ENCODE peak calls at places on chromosomes 2 and 18, in seven cellular contexts. One of them, this sample, is unnamed.
A peak's percentile ranks its signal among the peaks of the same experiment; 100 is the strongest.

GRCh38 chr2:149613712-149614111 is 26.1 kb upstream of the MMADHC start:
- DNase-seq in IMR-90: peak; percentile 88
- DNase-seq in lower leg skin: no peak
- DNase-seq in right lobe of liver: no peak
- DNase-seq in K562: no peak
- DNase-seq in H54: no peak
- DNase-seq in breast epithelium: no peak
- DNase-seq in this sample: no peak

GRCh38 chr2:228115-228514 is 35.7 kb downstream of the SH3YL1 start:
- DNase-seq in IMR-90: no peak
- DNase-seq in lower leg skin: no peak
- DNase-seq in right lobe of liver: no peak
- DNase-seq in K562: no peak
- DNase-seq in H54: no peak
- DNase-seq in breast epithelium: no peak
- DNase-seq in this sample: no peak

GRCh38 chr18:72965616-72966015 is 97.8 kb upstream of the NETO1 start:
- DNase-seq in IMR-90: no peak
- DNase-seq in lower leg skin: no peak
- DNase-seq in right lobe of liver: no peak
- DNase-seq in K562: no peak
- DNase-seq in H54: no peak
- DNase-seq in breast epithelium: no peak
- DNase-seq in this sample: no peak

GRCh38 chr2:173607601-173608311 is 253.1 kb downstream of the CDCA7 start:
- DNase-seq in IMR-90: no peak
- DNase-seq in lower leg skin: no peak
- DNase-seq in right lobe of liver: no peak
- DNase-seq in K562: no peak
- DNase-seq in H54: no peak
- DNase-seq in breast epithelium: no peak
- DNase-seq in this sample: no peak

GRCh38 chr18:76209597-76209996 is 285.4 kb downstream of the ZNF516 start:
- DNase-seq in IMR-90: peak; percentile 67
- DNase-seq in lower leg skin: no peak
- DNase-seq in right lobe of liver: no peak
- DNase-seq in K562: no peak
- DNase-seq in H54: no peak
- DNase-seq in breast epithelium: no peak
- DNase-seq in this sample: no peak

GRCh38 chr2:151826737-151827157 is 1.5 kb downstream of the ARL5A start:
- DNase-seq in IMR-90: peak; percentile 29
- DNase-seq in lower leg skin: no peak
- DNase-seq in right lobe of liver: no peak
- DNase-seq in K562: peak; percentile 24
- DNase-seq in H54: no peak
- DNase-seq in breast epithelium: no peak
- DNase-seq in this sample: no peak

GRCh38 chr2:24917086-24917485 is 3.0 kb downstream of the ADCY3 start:
- DNase-seq in IMR-90: no peak
- DNase-seq in lower leg skin: no peak
- DNase-seq in right lobe of liver: no peak
- DNase-seq in K562: no peak
- DNase-seq in H54: no peak
- DNase-seq in breast epithelium: peak; percentile 31
- DNase-seq in this sample: peak; percentile 44

GRCh38 chr2:227653419-227653818 is 13.2 kb upstream of the SCYGR5 start:
- DNase-seq in IMR-90: peak; percentile 27
- DNase-seq in lower leg skin: no peak
- DNase-seq in right lobe of liver: peak; percentile 59
- DNase-seq in K562: no peak
- DNase-seq in H54: no peak
- DNase-seq in breast epithelium: no peak
- DNase-seq in this sample: no peak

GRCh38 chr2:110997646-110998045 is 123.1 kb upstream of the BCL2L11 start:
- DNase-seq in IMR-90: no peak
- DNase-seq in lower leg skin: no peak
- DNase-seq in right lobe of liver: no peak
- DNase-seq in K562: no peak
- DNase-seq in H54: no peak
- DNase-seq in breast epithelium: no peak
- DNase-seq in this sample: no peak

GRCh38 chr2:172253190-172254052 is 150.7 kb upstream of the DLX2 start:
- DNase-seq in IMR-90: peak; percentile 100
- DNase-seq in lower leg skin: peak; percentile 85
- DNase-seq in right lobe of liver: no peak
- DNase-seq in K562: peak; percentile 32
- DNase-seq in H54: peak; percentile 67
- DNase-seq in breast epithelium: no peak
- DNase-seq in this sample: no peak

GRCh38 chr2:111095426-111095825 is 25.3 kb upstream of the BCL2L11 start:
- DNase-seq in IMR-90: no peak
- DNase-seq in lower leg skin: no peak
- DNase-seq in right lobe of liver: no peak
- DNase-seq in K562: no peak
- DNase-seq in H54: no peak
- DNase-seq in breast epithelium: no peak
- DNase-seq in this sample: no peak

GRCh38 chr18:79458131-79458838 is 62.6 kb downstream of the NFATC1 start:
- DNase-seq in IMR-90: peak; percentile 84
- DNase-seq in lower leg skin: peak; percentile 92
- DNase-seq in right lobe of liver: no peak
- DNase-seq in K562: no peak
- DNase-seq in H54: peak; percentile 81
- DNase-seq in breast epithelium: no peak
- DNase-seq in this sample: no peak

GRCh38 chr2:236658974-236659757 is 89.5 kb downstream of the ACKR3 start:
- DNase-seq in IMR-90: no peak
- DNase-seq in lower leg skin: peak; percentile 70
- DNase-seq in right lobe of liver: no peak
- DNase-seq in K562: no peak
- DNase-seq in H54: no peak
- DNase-seq in breast epithelium: no peak
- DNase-seq in this sample: no peak

GRCh38 chr2:23745726-23746105 is 181.2 kb downstream of the ATAD2B start:
- DNase-seq in IMR-90: peak; percentile 49
- DNase-seq in lower leg skin: no peak
- DNase-seq in right lobe of liver: peak; percentile 66
- DNase-seq in K562: no peak
- DNase-seq in H54: no peak
- DNase-seq in breast epithelium: no peak
- DNase-seq in this sample: no peak

GRCh38 chr2:23436346-23437099 is 51.5 kb downstream of the KLHL29 start:
- DNase-seq in IMR-90: peak; percentile 34
- DNase-seq in lower leg skin: peak; percentile 53
- DNase-seq in right lobe of liver: peak; percentile 30
- DNase-seq in K562: no peak
- DNase-seq in H54: no peak
- DNase-seq in breast epithelium: no peak
- DNase-seq in this sample: peak; percentile 53

GRCh38 chr18:48529796-48530195 is 9.0 kb upstream of the CTIF start:
- DNase-seq in IMR-90: peak; percentile 77
- DNase-seq in lower leg skin: no peak
- DNase-seq in right lobe of liver: no peak
- DNase-seq in K562: no peak
- DNase-seq in H54: no peak
- DNase-seq in breast epithelium: no peak
- DNase-seq in this sample: no peak

GRCh38 chr2:180314086-180314485 is 307.0 kb upstream of the CWC22 start:
- DNase-seq in IMR-90: peak; percentile 77
- DNase-seq in lower leg skin: no peak
- DNase-seq in right lobe of liver: no peak
- DNase-seq in K562: no peak
- DNase-seq in H54: no peak
- DNase-seq in breast epithelium: no peak
- DNase-seq in this sample: no peak

GRCh38 chr2:23801396-23801795 is 125.5 kb downstream of the ATAD2B start:
- DNase-seq in IMR-90: peak; percentile 82
- DNase-seq in lower leg skin: no peak
- DNase-seq in right lobe of liver: no peak
- DNase-seq in K562: no peak
- DNase-seq in H54: no peak
- DNase-seq in breast epithelium: no peak
- DNase-seq in this sample: no peak

GRCh38 chr2:1755436-1756191 is 11.3 kb upstream of the PXDN start:
- DNase-seq in IMR-90: peak; percentile 97
- DNase-seq in lower leg skin: peak; percentile 52
- DNase-seq in right lobe of liver: no peak
- DNase-seq in K562: no peak
- DNase-seq in H54: peak; percentile 59
- DNase-seq in breast epithelium: no peak
- DNase-seq in this sample: peak; percentile 55

GRCh38 chr2:121136323-121136722 is 148.7 kb downstream of the TFCP2L1 start:
- DNase-seq in IMR-90: no peak
- DNase-seq in lower leg skin: no peak
- DNase-seq in right lobe of liver: no peak
- DNase-seq in K562: peak; percentile 20
- DNase-seq in H54: no peak
- DNase-seq in breast epithelium: no peak
- DNase-seq in this sample: no peak

GRCh38 chr2:13193900-13194299 is 477.2 kb downstream of the TRIB2 start:
- DNase-seq in IMR-90: peak; percentile 16
- DNase-seq in lower leg skin: no peak
- DNase-seq in right lobe of liver: no peak
- DNase-seq in K562: no peak
- DNase-seq in H54: no peak
- DNase-seq in breast epithelium: no peak
- DNase-seq in this sample: no peak

GRCh38 chr18:36499938-36500337 is 202.4 kb downstream of the FHOD3 start:
- DNase-seq in IMR-90: no peak
- DNase-seq in lower leg skin: no peak
- DNase-seq in right lobe of liver: no peak
- DNase-seq in K562: no peak
- DNase-seq in H54: no peak
- DNase-seq in breast epithelium: no peak
- DNase-seq in this sample: no peak

GRCh38 chr2:23381084-23381483 is 3.9 kb upstream of the KLHL29 start:
- DNase-seq in IMR-90: peak; percentile 77
- DNase-seq in lower leg skin: peak; percentile 91
- DNase-seq in right lobe of liver: peak; percentile 78
- DNase-seq in K562: no peak
- DNase-seq in H54: peak; percentile 60
- DNase-seq in breast epithelium: no peak
- DNase-seq in this sample: no peak

GRCh38 chr2:75551434-75551833 is 9.3 kb downstream of the EVA1A start:
- DNase-seq in IMR-90: no peak
- DNase-seq in lower leg skin: no peak
- DNase-seq in right lobe of liver: no peak
- DNase-seq in K562: no peak
- DNase-seq in H54: no peak
- DNase-seq in breast epithelium: no peak
- DNase-seq in this sample: no peak

GRCh38 chr18:55515204-55515603 is 72.8 kb downstream of the TCF4 start:
- DNase-seq in IMR-90: no peak
- DNase-seq in lower leg skin: no peak
- DNase-seq in right lobe of liver: no peak
- DNase-seq in K562: no peak
- DNase-seq in H54: no peak
- DNase-seq in breast epithelium: no peak
- DNase-seq in this sample: no peak

GRCh38 chr18:55587341-55588000 is 521 bp downstream of the TCF4 start:
- DNase-seq in IMR-90: peak; percentile 51
- DNase-seq in lower leg skin: no peak
- DNase-seq in right lobe of liver: peak; percentile 45
- DNase-seq in K562: peak; percentile 51
- DNase-seq in H54: no peak
- DNase-seq in breast epithelium: no peak
- DNase-seq in this sample: no peak

GRCh38 chr2:174344716-174345472 is 10.1 kb downstream of the SP9 start:
- DNase-seq in IMR-90: peak; percentile 63
- DNase-seq in lower leg skin: no peak
- DNase-seq in right lobe of liver: no peak
- DNase-seq in K562: no peak
- DNase-seq in H54: no peak
- DNase-seq in breast epithelium: no peak
- DNase-seq in this sample: no peak

GRCh38 chr2:69582582-69583176 is 60.9 kb downstream of the AAK1 start:
- DNase-seq in IMR-90: peak; percentile 36
- DNase-seq in lower leg skin: no peak
- DNase-seq in right lobe of liver: no peak
- DNase-seq in K562: no peak
- DNase-seq in H54: peak; percentile 19
- DNase-seq in breast epithelium: no peak
- DNase-seq in this sample: no peak
- TF ChIP-seq POLR2A in IMR-90: no peak
- TF ChIP-seq POLR2A in lower leg skin: no peak
- TF ChIP-seq POLR2A in right lobe of liver: no peak
- TF ChIP-seq POLR2A in K562: no peak
- TF ChIP-seq POLR2A in H54: no peak
- TF ChIP-seq POLR2A in breast epithelium: no peak
- TF ChIP-seq POLR2A in this sample: no peak

DNA sequence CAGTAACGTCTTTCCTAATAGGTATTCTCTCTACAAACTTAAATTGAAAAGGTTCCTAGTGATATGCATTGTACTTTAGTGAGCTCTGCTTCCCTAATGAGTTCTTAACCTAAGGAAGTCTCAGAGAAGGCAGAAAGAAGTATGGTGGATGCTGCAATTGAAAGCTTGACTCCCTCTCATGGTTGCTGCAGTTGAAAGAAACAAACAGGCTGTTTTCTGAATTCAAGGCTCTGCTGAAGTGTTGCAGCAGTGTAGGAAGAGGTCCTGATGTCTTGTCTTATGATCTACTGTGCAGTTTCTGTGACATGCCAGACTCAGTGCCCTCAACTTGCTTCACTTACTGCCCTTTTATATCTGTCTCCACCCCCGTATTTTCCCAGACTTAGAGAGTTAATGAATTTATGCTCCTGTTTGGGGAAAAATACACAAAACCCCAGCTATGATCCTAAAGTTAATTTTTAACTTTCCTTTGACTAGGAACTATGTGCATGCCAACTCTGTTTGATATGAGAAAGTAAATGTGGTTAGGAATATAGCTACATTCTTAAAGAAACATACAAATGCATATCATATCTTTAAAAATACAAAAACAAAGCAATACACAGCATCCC is 655.3 kb upstream of the FAM98A start:
- DNase-seq in IMR-90: no peak
- DNase-seq in lower leg skin: no peak
- DNase-seq in right lobe of liver: no peak
- DNase-seq in K562: no peak
- DNase-seq in H54: no peak
- DNase-seq in breast epithelium: no peak
- DNase-seq in this sample: no peak
- TF ChIP-seq POLR2A in IMR-90: no peak
- TF ChIP-seq POLR2A in lower leg skin: no peak
- TF ChIP-seq POLR2A in right lobe of liver: no peak
- TF ChIP-seq POLR2A in K562: no peak
- TF ChIP-seq POLR2A in H54: no peak
- TF ChIP-seq POLR2A in breast epithelium: no peak
- TF ChIP-seq POLR2A in this sample: no peak

GRCh38 chr2:238287702-238288649 is at the start of gene PER2:
- DNase-seq in IMR-90: peak; percentile 90
- DNase-seq in lower leg skin: peak; percentile 92
- DNase-seq in right lobe of liver: no peak
- DNase-seq in K562: peak; percentile 40
- DNase-seq in H54: peak; percentile 73
- DNase-seq in breast epithelium: peak; percentile 73
- DNase-seq in this sample: peak; percentile 94
- TF ChIP-seq POLR2A in IMR-90: peak; percentile 90
- TF ChIP-seq POLR2A in lower leg skin: no peak
- TF ChIP-seq POLR2A in right lobe of liver: no peak
- TF ChIP-seq POLR2A in K562: no peak
- TF ChIP-seq POLR2A in H54: no peak
- TF ChIP-seq POLR2A in breast epithelium: no peak
- TF ChIP-seq POLR2A in this sample: no peak

GRCh38 chr2:38075436-38076249 is at the start of gene CYP1B1:
- DNase-seq in IMR-90: no peak
- DNase-seq in lower leg skin: peak; percentile 90
- DNase-seq in right lobe of liver: peak; percentile 53
- DNase-seq in K562: no peak
- DNase-seq in H54: no peak
- DNase-seq in breast epithelium: peak; percentile 52
- DNase-seq in this sample: peak; percentile 80
- TF ChIP-seq POLR2A in IMR-90: no peak
- TF ChIP-seq POLR2A in lower leg skin: no peak
- TF ChIP-seq POLR2A in right lobe of liver: no peak
- TF ChIP-seq POLR2A in K562: no peak
- TF ChIP-seq POLR2A in H54: no peak
- TF ChIP-seq POLR2A in breast epithelium: peak; percentile 16
- TF ChIP-seq POLR2A in this sample: no peak